ENCODE peak calls at places on chromosomes 1 and 21, in nine cellular contexts. S is upper lobe of left lung, F is IMR-90, Y is body of pancreas, G is Peyer's patch, C is adrenal gland, H is ovary, B is endothelial cell of umbilical vein, I is stomach. D is an unnamed sample.

GRCh38 chr1:210747890-210748289 is 386.1 kb downstream of the KCNH1 start:
- DNase-seq in S (peak), F (no peak), B (no peak), G (no peak), C (peak), H (no peak), I (no peak), Y (peak), D (no peak)

GRCh38 chr1:43933386-43934278 is at the start of gene ARTN:
- DNase-seq in F (no peak), Y (peak), I (peak), G (no peak), S (peak), B (no peak), H (peak), C (no peak), D (no peak)

GRCh38 chr1:40699787-40700186 is 8.3 kb downstream of the NFYC start:
- DNase-seq in Y (no peak), I (no peak), F (no peak), H (no peak), B (no peak), C (no peak), G (no peak), S (no peak), D (no peak)

GRCh38 chr1:46244656-46245371 is 2.7 kb upstream of the RAD54L start:
- DNase-seq in C (no peak), B (peak), G (no peak), Y (no peak), F (peak), S (no peak), H (no peak), I (no peak), D (no peak)

GRCh38 chr1:101191049-101191448 is 45.8 kb upstream of the S1PR1 start:
- DNase-seq in C (no peak), F (no peak), I (no peak), H (no peak), S (no peak), G (no peak), B (no peak), Y (no peak), D (no peak)

GRCh38 chr1:231161711-231162299 is at the start of gene TRIM67:
- DNase-seq in C (peak), S (no peak), B (peak), I (no peak), H (no peak), F (no peak), Y (peak), G (no peak), D (peak)

GRCh38 chr1:66563094-66563800 is 29.3 kb downstream of the SGIP1 start:
- DNase-seq in H (no peak), G (no peak), Y (no peak), F (peak), C (no peak), I (no peak), S (no peak), B (peak), D (peak)

GRCh38 chr1:39901486-39902120 is at the start of gene MYCL:
- DNase-seq in I (peak), S (peak), C (peak), F (peak), G (peak), B (peak), H (peak), Y (peak), D (peak)

GRCh38 chr21:32710069-32710784 is 17.6 kb downstream of the SYNJ1 start:
- DNase-seq in H (no peak), I (no peak), Y (no peak), S (no peak), G (no peak), F (no peak), B (no peak), C (no peak), D (no peak)

GRCh38 chr1:178796013-178796412 is 71.0 kb downstream of the RALGPS2 start:
- DNase-seq in G (no peak), Y (no peak), C (no peak), H (no peak), F (no peak), S (no peak), B (no peak), I (no peak), D (no peak)

GRCh38 chr1:24567792-24568388 is 12.0 kb downstream of the NCMAP start:
- DNase-seq in Y (peak), C (no peak), S (no peak), I (peak), F (no peak), B (no peak), H (no peak), G (no peak), D (no peak)

GRCh38 chr1:100445565-100445964 is 92.4 kb upstream of the GPR88 start:
- DNase-seq in I (no peak), G (no peak), S (no peak), H (no peak), F (no peak), Y (no peak), B (peak), C (no peak), D (no peak)

GRCh38 chr1:11654571-11655262 is at the start of gene FBXO44:
- DNase-seq in I (peak), C (peak), S (peak), B (no peak), H (peak), F (no peak), G (peak), Y (peak), D (no peak)

GRCh38 chr21:19489930-19490329 is 1086.3 kb upstream of the TMPRSS15 start:
- DNase-seq in B (no peak), G (no peak), Y (peak), C (no peak), H (no peak), I (peak), F (no peak), S (no peak), D (no peak)

GRCh38 chr1:180168786-180169640 is 14.3 kb downstream of the QSOX1 start:
- DNase-seq in G (no peak), C (no peak), I (peak), Y (peak), H (no peak), S (no peak), B (peak), F (peak), D (peak)

GRCh38 chr1:39745016-39745670 is 6.5 kb downstream of the PPIE start:
- DNase-seq in G (no peak), S (peak), B (no peak), Y (no peak), F (no peak), H (no peak), I (no peak), C (no peak), D (no peak)

GRCh38 chr1:201648911-201649775 is 110.2 kb downstream of the NAV1 start:
- DNase-seq in Y (peak), F (peak), C (no peak), S (peak), B (peak), G (no peak), H (peak), I (peak), D (no peak)

GRCh38 chr1:157992031-157992568 is 1.3 kb upstream of the KIRREL1 start:
- DNase-seq in F (peak), Y (peak), H (peak), I (peak), G (peak), S (no peak), B (peak), C (peak), D (peak)

GRCh38 chr1:111515291-111516007 is 12.0 kb upstream of the ADORA3 start:
- DNase-seq in S (peak), Y (peak), I (peak), H (peak), G (peak), F (peak), B (peak), C (peak), D (peak)

GRCh38 chr1:27594542-27595510 is 9.1 kb downstream of the AHDC1 start:
- DNase-seq in B (no peak), G (no peak), I (no peak), H (peak), Y (no peak), S (no peak), F (peak), C (no peak), D (no peak)

GRCh38 chr21:31234936-31235335 is 109.1 kb downstream of the TIAM1 start:
- DNase-seq in F (no peak), S (no peak), C (no peak), H (no peak), G (no peak), I (no peak), B (no peak), Y (no peak), D (no peak)

GRCh38 chr1:221994939-221995338 is 253.1 kb upstream of the DUSP10 start:
- DNase-seq in I (no peak), F (peak), C (no peak), H (no peak), G (no peak), Y (no peak), S (no peak), B (no peak), D (no peak)

GRCh38 chr1:156659994-156660751 is 17.0 kb downstream of the NES start:
- DNase-seq in Y (peak), B (peak), C (peak), F (peak), S (peak), G (peak), H (peak), I (peak), D (peak)
- TF ChIP-seq CTCF in Y (peak), B (peak), C (peak), F (peak), S (peak), G (peak), H (peak), I (peak), D (peak)

GRCh38 chr1:21289700-21290545 is at the start of gene ECE1:
- DNase-seq in I (peak), H (peak), G (peak), F (no peak), C (peak), S (peak), Y (peak), B (peak), D (peak)

GRCh38 chr1:21291964-21292363 is 1.7 kb upstream of the ECE1 start:
- DNase-seq in H (no peak), S (no peak), C (no peak), B (no peak), I (no peak), Y (no peak), F (no peak), G (no peak), D (no peak)

GRCh38 chr1:21292503-21292990 is 2.3 kb upstream of the ECE1 start:
- DNase-seq in S (no peak), C (no peak), H (no peak), I (no peak), Y (no peak), B (no peak), G (no peak), F (no peak), D (no peak)

GRCh38 chr1:21290546-21290944 is 282 bp upstream of the ECE1 start:
- DNase-seq in H (no peak), G (peak), I (no peak), Y (no peak), B (no peak), S (no peak), C (no peak), F (no peak), D (no peak)

GRCh38 chr1:21291184-21291583 is 921 bp upstream of the ECE1 start:
- DNase-seq in Y (no peak), C (no peak), S (no peak), G (no peak), I (no peak), F (no peak), B (no peak), H (no peak), D (no peak)
- H3K27ac ChIP-seq in Y (peak), C (peak), S (peak), G (peak), I (peak), F (no peak), B (no peak), H (peak), D (peak)

GRCh38 chr1:31787261-31787660 is 23.1 kb upstream of the ADGRB2 start:
- DNase-seq in F (no peak), H (no peak), B (no peak), S (no peak), I (no peak), C (no peak), G (no peak), Y (no peak), D (peak)

GRCh38 chr1:31787786-31788137 is 23.6 kb upstream of the ADGRB2 start:
- DNase-seq in G (no peak), S (no peak), F (no peak), I (no peak), H (no peak), B (no peak), Y (no peak), C (no peak), D (no peak)

GRCh38 chr1:31788825-31789256 is 24.7 kb upstream of the ADGRB2 start:
- DNase-seq in B (no peak), H (no peak), F (peak), C (no peak), G (no peak), Y (no peak), I (no peak), S (no peak), D (no peak)

GRCh38 chr1:31789259-31790065 is 25.3 kb upstream of the ADGRB2 start:
- DNase-seq in C (peak), Y (peak), G (peak), F (peak), S (peak), I (peak), B (peak), H (peak), D (peak)

DNA sequence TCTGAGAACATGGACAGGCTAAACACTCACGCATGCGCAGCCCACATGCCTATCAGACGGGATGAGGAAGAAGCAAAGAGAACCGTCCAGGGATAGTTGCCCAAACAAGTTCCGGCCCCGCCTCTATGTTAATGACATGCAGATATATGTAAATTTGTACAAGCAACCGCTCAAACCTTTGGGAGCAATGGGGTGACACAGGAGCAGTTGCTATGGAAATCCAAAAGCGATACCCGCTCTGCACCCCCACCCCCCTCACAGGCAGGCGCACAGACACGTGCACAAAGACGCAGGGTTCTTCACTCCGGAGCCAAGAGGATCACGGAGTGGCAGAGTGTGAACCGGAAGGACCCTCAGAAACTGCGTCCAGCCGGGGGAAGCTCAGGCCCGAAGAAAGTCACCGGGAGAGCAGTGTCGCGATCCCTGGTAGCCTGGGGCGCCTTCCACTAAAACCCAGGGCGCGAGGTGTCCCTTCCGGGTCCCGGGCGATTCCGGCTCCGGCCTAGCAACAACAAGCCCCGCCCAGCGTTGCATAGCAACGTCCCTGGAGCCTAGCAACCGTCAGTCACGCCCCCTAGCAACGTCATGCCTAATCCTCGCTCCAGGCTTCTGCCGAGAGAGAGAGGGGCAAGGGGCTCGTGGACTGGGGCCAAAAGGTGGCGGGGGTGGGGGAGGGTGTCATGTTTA is 24.1 kb upstream of the ADGRB2 start:
- DNase-seq in S (peak), C (peak), F (peak), I (peak), B (peak), Y (peak), G (peak), H (peak), D (peak)
- TF ChIP-seq POLR2A in S (peak), C (peak), F (peak), I (no peak), B (peak), Y (peak), G (peak), H (peak), D (peak)

GRCh38 chr1:165468850-165469249 is 23.9 kb upstream of the RXRG start:
- DNase-seq in I (no peak), C (no peak), F (no peak), B (no peak), H (no peak), G (no peak), S (no peak), Y (no peak), D (no peak)

GRCh38 chr1:165476776-165477175 is 31.9 kb upstream of the RXRG start:
- DNase-seq in F (no peak), I (no peak), Y (no peak), H (no peak), B (no peak), S (no peak), C (no peak), G (no peak), D (no peak)

DNA sequence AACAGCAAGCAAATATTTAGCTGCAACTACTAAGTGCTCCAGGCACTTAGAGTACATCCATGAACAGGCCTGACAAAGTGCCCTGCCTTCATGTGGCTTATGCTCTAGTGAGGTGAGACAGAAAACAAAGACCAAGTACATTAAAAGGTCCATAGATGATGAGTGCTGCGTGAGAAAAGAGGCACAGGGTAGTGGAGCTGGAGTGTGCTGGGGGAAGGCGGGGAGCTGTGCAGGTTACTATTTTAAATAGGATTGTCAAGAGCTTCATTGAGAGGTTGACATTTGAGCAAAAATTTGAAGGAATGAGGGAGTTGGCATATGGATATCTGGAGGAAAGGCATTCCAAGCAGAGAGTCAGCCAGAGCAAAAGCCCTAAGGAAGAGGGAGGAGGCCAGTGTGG is 29.3 kb upstream of the RXRG start:
- DNase-seq in B (no peak), Y (no peak), F (no peak), I (no peak), S (no peak), C (no peak), G (no peak), H (no peak), D (no peak)
- TF ChIP-seq CTCF in B (no peak), Y (no peak), F (no peak), I (no peak), S (no peak), C (no peak), G (no peak), H (no peak), D (no peak)

D was measured in heart left ventricle.